ENCODE peak calls at places on chromosomes 2 and 18, in four cellular contexts. P is A549, W is body of pancreas, T is transverse colon. H is an unnamed sample. For H3K4me1, the result is how much of the 10 kb centered on the place peaks cover.

GRCh38 chr2:72109904-72110303 is 37.8 kb downstream of the CYP26B1 start:
- DNase-seq in P (no peak), W (no peak), T (no peak), H (no peak)

GRCh38 chr2:203909192-203909945 is 27.2 kb upstream of the ICOS start:
- DNase-seq in P (peak), W (peak), T (peak), H (peak)

GRCh38 chr2:205879362-205879761 is 197.1 kb downstream of the NRP2 start:
- DNase-seq in P (no peak), W (no peak), T (no peak), H (no peak)

GRCh38 chr2:239318790-239319189 is 82.0 kb downstream of the HDAC4 start:
- DNase-seq in P (no peak), W (no peak), T (no peak), H (no peak)

GRCh38 chr2:176443941-176444340 is 174.7 kb downstream of the MTX2 start:
- DNase-seq in P (no peak), W (no peak), T (no peak), H (no peak)

GRCh38 chr2:217610411-217610814 is 392.4 kb downstream of the TNS1 start:
- DNase-seq in P (no peak), W (peak), T (no peak), H (no peak)

GRCh38 chr2:204665244-204665643 is 120.0 kb downstream of the PARD3B start:
- DNase-seq in P (peak), W (no peak), T (no peak), H (no peak)

GRCh38 chr2:172101707-172102158 is 967 bp downstream of the DLX2 start:
- DNase-seq in P (no peak), W (no peak), T (no peak), H (peak)

GRCh38 chr2:159013103-159013502 is 44.7 kb downstream of the TANC1 start:
- DNase-seq in P (no peak), W (no peak), T (no peak), H (no peak)

GRCh38 chr2:71604709-71605085 is 151.3 kb downstream of the DYSF start:
- DNase-seq in P (no peak), W (peak), T (no peak), H (no peak)

GRCh38 chr2:55134316-55134706 is 84.1 kb upstream of the RTN4 start:
- DNase-seq in P (no peak), W (no peak), T (no peak), H (no peak)

GRCh38 chr2:8622924-8623465 is 58.9 kb upstream of the ID2 start:
- DNase-seq in P (no peak), W (no peak), T (no peak), H (no peak)

GRCh38 chr2:94986392-94986963 is 39.0 kb upstream of the MAL start:
- DNase-seq in P (peak), W (peak), T (peak), H (peak)

GRCh38 chr2:72139471-72139870 is 8.2 kb downstream of the CYP26B1 start:
- DNase-seq in P (no peak), W (no peak), T (no peak), H (no peak)

GRCh38 chr2:188142636-188143035 is 149.0 kb upstream of the GULP1 start:
- DNase-seq in P (no peak), W (no peak), T (no peak), H (no peak)

GRCh38 chr2:84946204-84947009 is 24.6 kb upstream of the KCMF1 start:
- DNase-seq in P (peak), W (no peak), T (peak), H (no peak)

GRCh38 chr2:174719016-174719415 is 45.3 kb downstream of the CHRNA1 start:
- DNase-seq in P (no peak), W (no peak), T (no peak), H (no peak)
- H3K4me1 ChIP-seq in P (under half), W (under half), T (under half), H (under half)

GRCh38 chr18:55319517-55319905 is 268.5 kb downstream of the TCF4 start:
- DNase-seq in P (no peak), W (no peak), T (no peak), H (no peak)
- H3K4me3 ChIP-seq in P (no peak), W (no peak), T (peak), H (no peak)

DNA sequence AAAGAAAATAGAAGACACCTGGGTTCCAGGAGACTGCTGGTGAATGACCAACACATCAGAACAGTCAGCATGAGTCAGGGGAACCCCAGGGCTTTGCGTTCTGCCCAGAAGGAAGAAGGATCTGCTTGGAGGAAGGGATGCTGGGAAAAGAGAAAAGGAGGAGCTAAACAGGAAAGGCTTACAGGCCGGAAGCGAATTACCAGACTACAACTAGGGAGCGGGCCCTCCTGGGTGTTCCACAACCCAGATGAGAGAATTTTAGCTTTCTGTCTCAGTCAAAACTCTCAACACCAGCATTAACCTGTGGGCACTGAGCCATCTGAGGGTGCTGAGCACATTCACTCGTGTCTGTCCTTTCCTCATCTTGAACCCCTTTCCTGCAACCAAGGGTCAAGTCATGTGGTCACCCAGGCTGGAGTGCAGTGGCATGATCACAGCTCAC is 19.2 kb downstream of the CDC42EP3 start:
- DNase-seq in P (peak), W (no peak), T (no peak), H (no peak)
- H3K4me1 ChIP-seq in P (half or more), W (under half), T (under half), H (under half)

DNA sequence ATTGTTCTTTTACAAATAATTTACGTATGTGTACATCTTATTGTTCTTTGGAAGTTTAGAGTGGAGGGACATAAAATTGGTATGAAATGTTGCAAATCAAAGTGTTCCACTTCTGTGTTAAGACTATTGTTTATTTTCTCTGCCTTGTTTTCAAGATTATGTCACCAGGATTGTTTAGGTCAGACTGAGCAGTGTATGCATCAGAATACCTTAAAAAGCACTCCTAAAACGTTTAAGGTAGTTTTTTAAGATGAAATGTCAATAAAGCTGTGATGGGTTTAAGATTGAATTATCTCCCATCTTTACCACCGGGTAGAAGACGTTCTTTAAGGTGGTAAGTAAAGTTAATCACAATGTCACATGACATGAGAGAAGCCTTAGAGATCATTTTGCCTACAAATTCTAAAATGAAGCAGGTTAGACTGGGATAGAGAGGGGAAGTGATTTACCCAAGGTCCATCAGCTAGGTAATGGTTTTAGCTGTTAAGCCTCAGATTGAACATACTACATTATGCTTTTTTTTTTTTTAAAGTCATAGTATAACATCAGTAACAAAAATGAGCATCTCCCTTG is 10.6 kb downstream of the VAPA start:
- DNase-seq in P (no peak), W (no peak), T (no peak), H (no peak)
- H3K4me3 ChIP-seq in P (no peak), W (no peak), T (no peak), H (no peak)

H was measured in HAP-1.